ENCODE peak calls at places on chromosome 5, in eight cellular contexts. P is endothelial cell of umbilical vein, G is fibroblast of lung, Q is psoas muscle, K is HL-60, E is body of pancreas, J is AG10803, I is H1. N is an unnamed sample.

GRCh38 chr5:171596391-171596878 is 177.0 kb downstream of the FGF18 start:
- DNase-seq in P (peak), G (peak), Q (peak), K (no peak), E (no peak), J (peak), I (peak), N (no peak)

GRCh38 chr5:136020383-136021015 is 8.3 kb upstream of the TGFBI start:
- DNase-seq in P (peak), G (peak), Q (no peak), K (peak), E (peak), J (peak), I (no peak), N (peak)

GRCh38 chr5:116938488-116938887 is 363.9 kb upstream of the SEMA6A start:
- DNase-seq in P (no peak), G (no peak), Q (no peak), K (no peak), E (no peak), J (no peak), I (no peak), N (no peak)

GRCh38 chr5:65185468-65185867 is 296.3 kb downstream of the ADAMTS6 start:
- DNase-seq in P (no peak), G (peak), Q (no peak), K (no peak), E (no peak), J (peak), I (no peak), N (no peak)

GRCh38 chr5:81156732-81157131 is 76.4 kb upstream of the CKMT2 start:
- DNase-seq in P (no peak), G (no peak), Q (no peak), K (no peak), E (no peak), J (no peak), I (no peak), N (no peak)

GRCh38 chr5:19564036-19564435 is 424.0 kb downstream of the CDH18 start:
- DNase-seq in P (no peak), G (peak), Q (no peak), K (no peak), E (no peak), J (no peak), I (no peak), N (no peak)

GRCh38 chr5:60372786-60373185 is 327.2 kb downstream of the DEPDC1B start:
- DNase-seq in P (no peak), G (no peak), Q (no peak), K (no peak), E (peak), J (no peak), I (no peak), N (no peak)

GRCh38 chr5:133527311-133527710 is 85.0 kb downstream of the FSTL4 start:
- DNase-seq in P (no peak), G (peak), Q (no peak), K (no peak), E (no peak), J (peak), I (no peak), N (peak)

GRCh38 chr5:21397693-21398092 is 1409.7 kb upstream of the CDH18 start:
- DNase-seq in P (no peak), G (no peak), Q (no peak), K (no peak), E (no peak), J (no peak), I (no peak), N (no peak)

GRCh38 chr5:133797167-133797566 is 171.3 kb downstream of the C5orf15 start:
- DNase-seq in P (no peak), G (peak), Q (no peak), K (no peak), E (no peak), J (no peak), I (no peak), N (no peak)

GRCh38 chr5:59724482-59725392 is 168.8 kb downstream of the PDE4D start:
- DNase-seq in P (peak), G (peak), Q (no peak), K (no peak), E (peak), J (peak), I (peak), N (no peak)

GRCh38 chr5:157668356-157668755 is 3.0 kb upstream of the C5orf52 start:
- DNase-seq in P (no peak), G (no peak), Q (no peak), K (no peak), E (no peak), J (no peak), I (no peak), N (no peak)

GRCh38 chr5:1544294-1545010 is 20.7 kb upstream of the LPCAT1 start:
- DNase-seq in P (no peak), G (no peak), Q (no peak), K (no peak), E (no peak), J (no peak), I (peak), N (no peak)

GRCh38 chr5:102747386-102748166 is 7.5 kb upstream of the PAM start:
- DNase-seq in P (no peak), G (no peak), Q (no peak), K (no peak), E (no peak), J (no peak), I (no peak), N (no peak)

GRCh38 chr5:93675458-93676450 is 65.6 kb downstream of the POU5F2 start:
- DNase-seq in P (no peak), G (no peak), Q (no peak), K (no peak), E (no peak), J (no peak), I (no peak), N (no peak)

GRCh38 chr5:113233606-113234005 is 201.2 kb downstream of the TSSK1B start:
- DNase-seq in P (no peak), G (peak), Q (no peak), K (no peak), E (no peak), J (no peak), I (no peak), N (no peak)

GRCh38 chr5:79093762-79094161 is 17.8 kb upstream of the BHMT start:
- DNase-seq in P (no peak), G (no peak), Q (no peak), K (no peak), E (no peak), J (no peak), I (no peak), N (no peak)

GRCh38 chr5:16245249-16245648 is 65.7 kb upstream of the MARCHF11 start:
- DNase-seq in P (no peak), G (no peak), Q (no peak), K (peak), E (no peak), J (no peak), I (no peak), N (no peak)

GRCh38 chr5:154287136-154287535 is 96.6 kb downstream of the GALNT10 start:
- DNase-seq in P (peak), G (peak), Q (no peak), K (no peak), E (peak), J (peak), I (no peak), N (peak)

GRCh38 chr5:122195784-122196394 is 66.5 kb downstream of the ZNF474 start:
- DNase-seq in P (peak), G (peak), Q (no peak), K (no peak), E (no peak), J (peak), I (peak), N (no peak)
- TF ChIP-seq CTCF in P (peak), G (peak), Q (peak), K (no peak), E (peak), J (peak), I (peak), N (peak)

GRCh38 chr5:140265845-140266244 is 37.1 kb downstream of the PFDN1 start:
- DNase-seq in P (no peak), G (no peak), Q (no peak), K (no peak), E (no peak), J (no peak), I (no peak), N (no peak)
- H3K4me3 ChIP-seq in P (no peak), G (no peak), Q (no peak), K (no peak), E (no peak), J (no peak), I (no peak), N (no peak)

GRCh38 chr5:76402880-76403712 is at the start of gene IQGAP2:
- DNase-seq in P (peak), G (peak), Q (peak), K (peak), E (peak), J (peak), I (peak), N (no peak)

GRCh38 chr5:76402251-76402879 is 720 bp upstream of the IQGAP2 start:
- DNase-seq in P (peak), G (peak), Q (peak), K (no peak), E (peak), J (no peak), I (no peak), N (no peak)

GRCh38 chr5:76404694-76405306 is 1.7 kb downstream of the IQGAP2 start:
- DNase-seq in P (no peak), G (no peak), Q (no peak), K (no peak), E (no peak), J (no peak), I (no peak), N (no peak)

GRCh38 chr5:76403963-76404693 is 1.0 kb downstream of the IQGAP2 start:
- DNase-seq in P (no peak), G (no peak), Q (peak), K (peak), E (peak), J (no peak), I (peak), N (no peak)

GRCh38 chr5:76403713-76403962 is 553 bp downstream of the IQGAP2 start:
- DNase-seq in P (no peak), G (no peak), Q (no peak), K (no peak), E (no peak), J (no peak), I (peak), N (no peak)
- TF ChIP-seq CTCF in P (no peak), G (no peak), Q (no peak), K (no peak), E (peak), J (no peak), I (peak), N (no peak)

GRCh38 chr5:95723632-95724369 is 7.3 kb upstream of the RHOBTB3 start:
- DNase-seq in P (peak), G (peak), Q (no peak), K (no peak), E (peak), J (peak), I (no peak), N (no peak)

GRCh38 chr5:95726811-95727763 is 4.0 kb upstream of the RHOBTB3 start:
- DNase-seq in P (no peak), G (peak), Q (no peak), K (no peak), E (no peak), J (peak), I (no peak), N (no peak)

GRCh38 chr5:95727764-95728191 is 3.4 kb upstream of the RHOBTB3 start:
- DNase-seq in P (no peak), G (peak), Q (no peak), K (no peak), E (peak), J (peak), I (no peak), N (no peak)

GRCh38 chr5:95725071-95725820 is 5.9 kb upstream of the RHOBTB3 start:
- DNase-seq in P (peak), G (peak), Q (no peak), K (no peak), E (no peak), J (peak), I (no peak), N (no peak)

DNA sequence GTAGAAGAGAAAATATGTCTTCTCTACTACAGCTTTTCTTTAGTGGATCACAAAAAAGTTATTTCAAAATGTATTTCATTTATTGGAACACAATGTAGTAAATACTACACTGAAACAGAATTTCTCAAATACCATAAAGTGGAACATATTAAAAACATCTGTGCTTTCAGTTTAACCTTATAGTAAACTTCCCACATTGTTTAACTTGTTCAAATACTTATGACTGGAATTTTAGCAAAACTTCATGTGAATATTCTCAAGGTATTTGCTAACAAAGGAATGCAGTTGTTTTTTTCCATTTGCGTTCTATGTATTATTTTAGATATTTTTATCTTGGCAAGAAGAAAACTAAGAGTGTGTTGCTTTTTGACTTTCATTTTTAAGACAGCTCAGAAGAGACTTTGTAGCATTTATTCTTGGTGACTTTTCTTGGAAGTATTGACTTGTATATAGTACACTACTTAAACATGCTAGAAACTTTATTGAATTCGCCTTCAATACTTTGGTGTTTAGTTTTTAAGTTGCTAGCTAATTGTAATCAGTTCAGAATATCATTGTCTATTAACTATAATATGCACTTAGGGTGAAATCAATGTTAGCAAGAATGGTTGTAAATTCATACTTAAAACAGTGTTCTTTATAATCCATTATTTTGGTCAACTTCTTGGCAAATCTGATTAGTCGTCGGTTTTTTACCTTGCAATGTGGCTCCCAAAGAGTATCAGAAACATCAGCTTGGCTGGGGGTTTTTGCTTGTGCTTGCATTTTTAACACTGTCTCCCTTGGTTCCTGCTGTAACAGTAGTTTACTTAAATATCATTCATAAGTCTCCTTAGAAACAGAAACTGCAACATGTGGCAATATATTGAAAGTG is 5.0 kb upstream of the RHOBTB3 start:
- DNase-seq in P (no peak), G (peak), Q (no peak), K (no peak), E (no peak), J (peak), I (no peak), N (peak)
- H3K4me3 ChIP-seq in P (no peak), G (peak), Q (no peak), K (no peak), E (no peak), J (peak), I (no peak), N (no peak)

GRCh38 chr5:168048486-168048885 is 243.0 kb upstream of the WWC1 start:
- DNase-seq in P (no peak), G (no peak), Q (no peak), K (no peak), E (no peak), J (no peak), I (no peak), N (no peak)

GRCh38 chr5:168047669-168048111 is 243.8 kb upstream of the WWC1 start:
- DNase-seq in P (no peak), G (peak), Q (no peak), K (no peak), E (no peak), J (no peak), I (no peak), N (no peak)

GRCh38 chr5:168046163-168046562 is 245.3 kb upstream of the WWC1 start:
- DNase-seq in P (no peak), G (no peak), Q (no peak), K (no peak), E (no peak), J (no peak), I (no peak), N (no peak)

GRCh38 chr5:168042284-168043080 is 249.0 kb upstream of the WWC1 start:
- DNase-seq in P (no peak), G (peak), Q (no peak), K (no peak), E (no peak), J (no peak), I (no peak), N (no peak)

DNA sequence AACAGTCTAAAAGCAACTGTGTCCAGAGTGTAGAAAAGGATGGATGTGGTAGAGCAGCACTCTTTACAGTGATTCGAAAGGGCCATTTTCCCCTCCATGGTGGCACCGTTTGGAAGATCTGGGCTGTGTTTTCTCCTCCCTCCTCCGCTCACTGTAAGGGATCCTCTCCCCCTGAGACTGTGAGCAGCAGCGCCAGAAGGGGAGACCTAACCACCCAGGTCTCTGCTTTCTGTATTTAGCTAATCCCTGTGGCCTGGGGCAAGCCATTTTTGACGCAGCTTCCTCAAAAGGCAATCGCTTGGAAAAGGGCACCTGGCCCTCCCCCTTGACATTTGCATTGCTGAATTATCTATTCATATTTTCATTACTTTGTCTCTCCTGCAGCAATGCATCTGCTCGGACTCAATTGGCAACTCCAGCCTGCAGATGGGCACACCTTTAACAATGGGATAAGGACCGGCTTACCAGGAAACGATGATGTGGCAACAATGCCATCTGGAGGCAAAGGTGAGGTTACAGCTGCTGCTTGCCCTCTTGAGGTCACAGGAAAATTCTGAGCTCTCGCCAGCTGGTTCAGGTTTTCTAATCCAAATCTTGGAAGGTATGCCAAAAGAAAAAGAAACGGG is 244.3 kb upstream of the WWC1 start:
- DNase-seq in P (no peak), G (peak), Q (no peak), K (peak), E (peak), J (peak), I (peak), N (no peak)
- TF ChIP-seq CTCF in P (no peak), G (no peak), Q (no peak), K (peak), E (peak), J (peak), I (peak), N (peak)

GRCh38 chr5:82405618-82406199 is 127.6 kb upstream of the RPS23 start:
- DNase-seq in P (no peak), G (peak), Q (no peak), K (no peak), E (no peak), J (peak), I (no peak), N (peak)
- H3K4me3 ChIP-seq in P (no peak), G (no peak), Q (no peak), K (no peak), E (no peak), J (no peak), I (no peak), N (no peak)

GRCh38 chr5:72842816-72843215 is 26.4 kb downstream of the TNPO1 start:
- DNase-seq in P (peak), G (peak), Q (no peak), K (no peak), E (no peak), J (no peak), I (no peak), N (no peak)
- TF ChIP-seq CTCF in P (no peak), G (no peak), Q (no peak), K (no peak), E (no peak), J (no peak), I (peak), N (no peak)

GRCh38 chr5:150853560-150853959 is 7.2 kb downstream of the IRGM start:
- DNase-seq in P (no peak), G (no peak), Q (no peak), K (no peak), E (no peak), J (no peak), I (no peak), N (no peak)
- H3K4me3 ChIP-seq in P (no peak), G (no peak), Q (no peak), K (no peak), E (no peak), J (no peak), I (no peak), N (no peak)

DNA sequence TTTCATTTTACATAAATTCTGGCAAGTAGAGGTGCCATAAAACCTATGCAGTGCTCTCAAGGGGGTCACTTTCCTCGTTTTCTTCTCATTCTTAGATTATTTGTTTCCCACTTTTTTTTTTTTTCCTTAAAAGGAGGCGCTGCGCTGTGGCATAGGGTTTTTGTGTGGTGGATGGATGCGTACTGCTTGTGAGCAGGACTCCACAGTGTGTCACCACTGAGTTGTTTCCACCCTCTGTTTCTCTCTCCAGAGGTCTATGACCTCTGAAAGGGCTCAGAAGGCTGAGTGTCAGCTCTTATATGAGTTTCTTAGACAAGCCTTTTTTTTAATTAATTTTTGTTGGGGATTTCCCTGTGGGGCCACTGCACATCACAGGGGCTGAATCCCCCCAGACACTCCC is 13.6 kb upstream of the CLTB start:
- DNase-seq in P (no peak), G (no peak), Q (no peak), K (no peak), E (no peak), J (no peak), I (no peak), N (no peak)
- TF ChIP-seq CTCF in P (no peak), G (no peak), Q (no peak), K (no peak), E (no peak), J (peak), I (no peak), N (no peak)